ENCODE peak calls at places on chromosomes 5 and 9, in five cellular contexts. D, P, F, X and H are unnamed samples.

GRCh38 chr9:75454891-75455290 is 366.6 kb downstream of the OSTF1 start:
- DNase-seq in D (no peak), P (no peak), F (no peak), X (no peak), H (no peak)

GRCh38 chr9:77453857-77454647 is 194.1 kb downstream of the GNA14 start:
- DNase-seq in D (no peak), P (no peak), F (no peak), X (no peak), H (no peak)

GRCh38 chr5:37696190-37697021 is 143.4 kb downstream of the GDNF start:
- DNase-seq in D (no peak), P (no peak), F (no peak), X (no peak), H (no peak)

GRCh38 chr9:3969846-3970245 is 330.0 kb downstream of the GLIS3 start:
- DNase-seq in D (no peak), P (no peak), F (no peak), X (no peak), H (no peak)

GRCh38 chr9:97419315-97419867 is 7.5 kb downstream of the TDRD7 start:
- DNase-seq in D (no peak), P (no peak), F (no peak), X (peak; percentile 5), H (no peak)

GRCh38 chr9:86341007-86341491 is 13.2 kb downstream of the TUT7 start:
- DNase-seq in D (no peak), P (no peak), F (no peak), X (no peak), H (no peak)

GRCh38 chr5:96256795-96257470 is 176.1 kb downstream of the PCSK1 start:
- DNase-seq in D (peak; percentile 59), P (no peak), F (no peak), X (no peak), H (peak; percentile 13)

GRCh38 chr9:89676281-89676680 is 71.5 kb downstream of the GADD45G start:
- DNase-seq in D (no peak), P (no peak), F (peak; percentile 96), X (no peak), H (no peak)

GRCh38 chr5:145937432-145938250 is 1.3 kb downstream of the SH3RF2 start:
- DNase-seq in D (no peak), P (no peak), F (no peak), X (peak; percentile 89), H (no peak)

GRCh38 chr5:156655732-156656131 is 194.4 kb upstream of the PPP1R2B start:
- DNase-seq in D (no peak), P (no peak), F (no peak), X (no peak), H (no peak)

GRCh38 chr5:41156739-41157138 is 56.6 kb downstream of the C6 start:
- DNase-seq in D (no peak), P (no peak), F (no peak), X (no peak), H (no peak)

GRCh38 chr9:136105398-136106135 is 10.5 kb upstream of the NACC2 start:
- DNase-seq in D (no peak), P (no peak), F (no peak), X (no peak), H (no peak)

GRCh38 chr5:66587771-66588170 is 8.4 kb upstream of the MAST4 start:
- DNase-seq in D (no peak), P (no peak), F (no peak), X (no peak), H (no peak)

GRCh38 chr9:99140685-99141314 is 35.9 kb downstream of the TGFBR1 start:
- DNase-seq in D (peak; percentile 61), P (no peak), F (peak; percentile 1), X (peak; percentile 16), H (peak; percentile 56)

GRCh38 chr9:21817176-21817575 is 14.7 kb downstream of the MTAP start:
- DNase-seq in D (no peak), P (no peak), F (no peak), X (no peak), H (no peak)

GRCh38 chr5:110476164-110476563 is 250.3 kb downstream of the TMEM232 start:
- DNase-seq in D (no peak), P (no peak), F (no peak), X (no peak), H (no peak)

GRCh38 chr5:652773-653350 is 40.3 kb downstream of the TPPP start:
- DNase-seq in D (no peak), P (no peak), F (peak; percentile 84), X (no peak), H (no peak)

GRCh38 chr5:111747336-111747735 is 9.7 kb downstream of the NREP start:
- DNase-seq in D (no peak), P (no peak), F (no peak), X (peak; percentile 79), H (no peak)

GRCh38 chr5:141373673-141374317 is at the start of gene PCDHGA6:
- DNase-seq in D (no peak), P (no peak), F (no peak), X (no peak), H (no peak)